ENCODE peak calls at places on chromosomes 16 and 17, in five cellular contexts. K, H, A, R and O are unnamed samples.

GRCh38 chr16:86421995-86422394 is 88.3 kb upstream of the FOXF1 start:
- DNase-seq in K (no peak), H (no peak), A (no peak), R (no peak), O (no peak)

GRCh38 chr16:10729649-10730048 is 14.0 kb upstream of the NUBP1 start:
- DNase-seq in K (no peak), H (no peak), A (no peak), R (no peak), O (no peak)

GRCh38 chr17:55648086-55648485 is 74.6 kb downstream of the TMEM100 start:
- DNase-seq in K (no peak), H (no peak), A (no peak), R (no peak), O (no peak)

GRCh38 chr17:278055-279028 is 74.3 kb downstream of the RPH3AL start:
- DNase-seq in K (no peak), H (no peak), A (no peak), R (no peak), O (no peak)

GRCh38 chr17:50661795-50662391 is 27.2 kb downstream of the ABCC3 start:
- DNase-seq in K (peak; percentile 61), H (no peak), A (peak; percentile 93), R (no peak), O (no peak)

GRCh38 chr17:27352481-27353460 is 58.9 kb downstream of the WSB1 start:
- DNase-seq in K (no peak), H (no peak), A (no peak), R (no peak), O (no peak)

GRCh38 chr16:88956546-88957455 is 20.2 kb downstream of the CBFA2T3 start:
- DNase-seq in K (peak; percentile 53), H (no peak), A (no peak), R (no peak), O (no peak)

GRCh38 chr16:11957591-11958395 is 7.2 kb upstream of the TNFRSF17 start:
- DNase-seq in K (no peak), H (no peak), A (no peak), R (no peak), O (no peak)

GRCh38 chr16:80682435-80683070 is 121.8 kb downstream of the CDYL2 start:
- DNase-seq in K (no peak), H (no peak), A (no peak), R (no peak), O (no peak)

GRCh38 chr16:85515830-85516397 is 97.2 kb upstream of the GSE1 start:
- DNase-seq in K (no peak), H (no peak), A (peak; percentile 97), R (no peak), O (no peak)

GRCh38 chr16:19991614-19992013 is 82.1 kb downstream of the GPR139 start:
- DNase-seq in K (no peak), H (no peak), A (peak; percentile 20), R (no peak), O (no peak)

GRCh38 chr17:42221886-42222745 is 27.8 kb upstream of the GHDC start:
- DNase-seq in K (peak; percentile 79), H (peak; percentile 67), A (peak; percentile 56), R (peak; percentile 5), O (no peak)

GRCh38 chr17:35132099-35132498 is 10.0 kb downstream of the NLE1 start:
- DNase-seq in K (no peak), H (no peak), A (no peak), R (no peak), O (no peak)

GRCh38 chr16:67264866-67265265 is 14.5 kb upstream of the PLEKHG4 start:
- DNase-seq in K (no peak), H (no peak), A (no peak), R (no peak), O (no peak)